ENCODE peak calls at places on chromosomes 7 and 10, in nine cellular contexts. L is GM03348; M is HEK293T; Q is HT1080; C is NCI-H1105 treated with DMSO at 0.1 percent for 48 hours; E is stimulated activated naive B cell treated with anti-CD40 and anti-IgM and Interleukin-4, amounts not matched to agents 10 μg/mL and 1 μg/mL and 100 μg/mL, for 72 hours; T is EH; D is stimulated activated naive CD8-positive, alpha-beta T cell treated with anti-CD3 and anti-CD28 coated beads, Interleukin-15, amount 100 ng/mL, for 72 hours; A is left colon. B is an unnamed sample.

GRCh38 chr10:103682042-103682441 is 173.3 kb downstream of the SH3PXD2A start:
- DNase-seq in L (peak), M (no peak), Q (no peak), C (no peak), E (no peak), T (no peak), D (no peak), A (no peak), B (no peak)

GRCh38 chr10:113089581-113089980 is 139.5 kb downstream of the TCF7L2 start:
- DNase-seq in L (no peak), M (no peak), Q (no peak), C (no peak), E (no peak), T (no peak), D (no peak), A (no peak), B (no peak)

GRCh38 chr7:139708541-139708940 is 69.3 kb downstream of the HIPK2 start:
- DNase-seq in L (no peak), M (no peak), Q (no peak), C (no peak), E (peak), T (no peak), D (no peak), A (no peak), B (no peak)

GRCh38 chr10:1420663-1421362 is 316.5 kb downstream of the ADARB2 start:
- DNase-seq in L (peak), M (peak), Q (peak), C (peak), E (peak), T (no peak), D (peak), A (peak), B (peak)

GRCh38 chr7:142603870-142604448 is 145.3 kb upstream of the PRSS1 start:
- DNase-seq in L (peak), M (peak), Q (peak), C (peak), E (peak), T (peak), D (peak), A (peak), B (peak)

GRCh38 chr10:47113907-47114500 is 186.0 kb upstream of the GDF10 start:
- DNase-seq in L (no peak), M (no peak), Q (no peak), C (no peak), E (no peak), T (no peak), D (no peak), A (no peak), B (no peak)

GRCh38 chr10:127196227-127196954 is at the start of gene INSYN2A:
- DNase-seq in L (peak), M (peak), Q (peak), C (no peak), E (no peak), T (peak), D (no peak), A (peak), B (peak)

GRCh38 chr10:1377756-1378397 is 321.7 kb downstream of the WDR37 start:
- DNase-seq in L (no peak), M (no peak), Q (no peak), C (no peak), E (no peak), T (no peak), D (no peak), A (no peak), B (no peak)

GRCh38 chr10:47406870-47407648 is 23.0 kb upstream of the ZNF488 start:
- DNase-seq in L (peak), M (no peak), Q (peak), C (no peak), E (no peak), T (peak), D (no peak), A (no peak), B (no peak)

GRCh38 chr10:20670569-20670968 is 226.5 kb downstream of the NEBL start:
- DNase-seq in L (no peak), M (no peak), Q (no peak), C (no peak), E (no peak), T (no peak), D (no peak), A (no peak), B (no peak)